ENCODE peak calls at places on chromosomes 13 and 19, in four cellular contexts. T is pancreas, X is NCI-H1092, H is hypothalamus. Q is an unnamed sample.

GRCh38 chr13:100542546-100543156 is 45.9 kb downstream of the GGACT start:
- DNase-seq in H (no peak), T (no peak), X (no peak), Q (no peak)

GRCh38 chr19:3146677-3147100 is 10.9 kb downstream of the GNA15 start:
- DNase-seq in X (no peak), H (no peak), T (peak; percentile 45), Q (no peak)

GRCh38 chr13:73235385-73235784 is 176.6 kb downstream of the KLF5 start:
- DNase-seq in T (no peak), X (no peak), H (no peak), Q (no peak)

GRCh38 chr19:4676955-4677731 is 7.0 kb upstream of the MYDGF start:
- DNase-seq in X (no peak), T (no peak), H (no peak), Q (peak; percentile 56)

GRCh38 chr13:46475586-46475991 is 77.4 kb upstream of the LRCH1 start:
- DNase-seq in T (no peak), H (no peak), X (no peak), Q (no peak)

GRCh38 chr19:35031072-35031881 is 1.0 kb downstream of the SCN1B start:
- DNase-seq in H (peak; percentile 25), X (no peak), T (peak; percentile 53), Q (no peak)

GRCh38 chr13:75352641-75353327 is 129.2 kb downstream of the TBC1D4 start:
- DNase-seq in X (no peak), H (no peak), T (no peak), Q (no peak)

GRCh38 chr13:48383384-48383783 is 29.5 kb downstream of the LPAR6 start:
- DNase-seq in T (no peak), X (no peak), H (no peak), Q (no peak)

GRCh38 chr13:33017410-33017929 is 1.2 kb downstream of the KL start:
- DNase-seq in T (no peak), X (no peak), H (no peak), Q (peak; percentile 59)

GRCh38 chr19:45485301-45486077 is 11.4 kb downstream of the RTN2 start:
- DNase-seq in X (peak; percentile 89), T (peak; percentile 99), H (peak; percentile 96), Q (peak; percentile 99)

GRCh38 chr13:29532136-29532535 is 63.4 kb downstream of the SLC7A1 start:
- DNase-seq in X (no peak), T (no peak), H (no peak), Q (no peak)

GRCh38 chr13:26855921-26856320 is 95.3 kb upstream of the GPR12 start:
- DNase-seq in H (peak; percentile 48), X (no peak), T (no peak), Q (no peak)

GRCh38 chr13:93249259-93249917 is 22.8 kb downstream of the GPC6 start:
- DNase-seq in T (no peak), X (no peak), H (no peak), Q (no peak)

GRCh38 chr13:51794959-51795358 is 9.0 kb downstream of the DHRS12 start:
- DNase-seq in X (no peak), T (no peak), H (no peak), Q (no peak)

GRCh38 chr13:34738251-34739170 is 203.6 kb upstream of the NBEA start:
- DNase-seq in X (no peak), H (no peak), T (no peak), Q (no peak)

GRCh38 chr13:73167046-73167820 is 108.4 kb downstream of the KLF5 start:
- DNase-seq in H (no peak), T (no peak), X (no peak), Q (no peak)

GRCh38 chr13:39918837-39919236 is 263.4 kb downstream of the COG6 start:
- DNase-seq in T (no peak), H (no peak), X (no peak), Q (no peak)

GRCh38 chr13:27573265-27573664 is 47.1 kb downstream of the LNX2 start:
- DNase-seq in H (no peak), T (no peak), X (no peak), Q (no peak)

GRCh38 chr19:38734176-38734425 is 10.2 kb downstream of the CAPN12 start:
- DNase-seq in T (peak; percentile 39), H (no peak), X (no peak), Q (no peak)

GRCh38 chr13:51221674-51222509 is at the start of gene FAM124A:
- DNase-seq in X (peak; percentile 13), T (peak; percentile 60), H (peak; percentile 51), Q (peak; percentile 57)

GRCh38 chr13:98878421-98879126 is 99.3 kb downstream of the DOCK9 start:
- DNase-seq in H (no peak), X (no peak), T (no peak), Q (no peak)

GRCh38 chr19:12766051-12766521 is 9.3 kb downstream of the HOOK2 start:
- DNase-seq in H (peak; percentile 72), T (peak; percentile 79), X (no peak), Q (peak; percentile 93)

GRCh38 chr13:80871481-80871880 is 530.6 kb upstream of the SPRY2 start:
- DNase-seq in T (no peak), X (no peak), H (no peak), Q (no peak)

GRCh38 chr13:113635048-113635420 is 23.0 kb downstream of the ATP4B start:
- DNase-seq in X (no peak), T (peak; percentile 6), H (no peak), Q (no peak)

GRCh38 chr13:41085961-41086360 is 24.7 kb downstream of the WBP4 start:
- DNase-seq in H (no peak), T (no peak), X (no peak), Q (no peak)

GRCh38 chr19:11989112-11989456 is 24.2 kb downstream of the ZNF763 start:
- DNase-seq in X (no peak), H (no peak), T (no peak), Q (no peak)

GRCh38 chr19:12668937-12669271 is 2.3 kb downstream of the WDR83 start:
- DNase-seq in H (peak; percentile 53), X (no peak), T (peak; percentile 60), Q (peak; percentile 35)